ENCODE peak calls at places on chromosomes 5 and 9, in six cellular contexts. One of them, this sample, is unnamed.

GRCh38 chr9:33340186-33340585 is 49.9 kb downstream of the NFX1 start:
- DNase-seq in astrocyte: no peak
- DNase-seq in PC-3: no peak
- DNase-seq in HCT116: no peak
- DNase-seq in PC-9: no peak
- DNase-seq in DND-41: peak; percentile 7
- DNase-seq in this sample: no peak

GRCh38 chr5:146447734-146448380 is 724 bp downstream of the TCERG1 start:
- DNase-seq in DND-41: peak; percentile 57
- DNase-seq in HCT116: no peak
- DNase-seq in PC-3: peak; percentile 67
- DNase-seq in PC-9: peak; percentile 30
- DNase-seq in astrocyte: peak; percentile 50
- DNase-seq in this sample: peak; percentile 63

GRCh38 chr5:107284822-107285510 is 385.8 kb downstream of the EFNA5 start:
- DNase-seq in DND-41: no peak
- DNase-seq in HCT116: no peak
- DNase-seq in PC-9: peak; percentile 2
- DNase-seq in PC-3: peak; percentile 85
- DNase-seq in astrocyte: peak; percentile 86
- DNase-seq in this sample: no peak

GRCh38 chr5:92907914-92908606 is 673.0 kb downstream of the NR2F1-AS1 start:
- DNase-seq in astrocyte: peak; percentile 74
- DNase-seq in HCT116: no peak
- DNase-seq in PC-9: no peak
- DNase-seq in DND-41: no peak
- DNase-seq in PC-3: no peak
- DNase-seq in this sample: peak; percentile 91

GRCh38 chr9:34452568-34452967 is 5.8 kb downstream of the FAM219A start:
- DNase-seq in astrocyte: no peak
- DNase-seq in PC-9: no peak
- DNase-seq in DND-41: no peak
- DNase-seq in PC-3: no peak
- DNase-seq in HCT116: no peak
- DNase-seq in this sample: no peak

GRCh38 chr9:68927165-68927564 is 86.7 kb downstream of the PRKACG start:
- DNase-seq in HCT116: no peak
- DNase-seq in PC-9: no peak
- DNase-seq in DND-41: no peak
- DNase-seq in PC-3: no peak
- DNase-seq in astrocyte: no peak
- DNase-seq in this sample: no peak

GRCh38 chr9:120161801-120162200 is 418.2 kb downstream of the CDK5RAP2 start:
- DNase-seq in astrocyte: no peak
- DNase-seq in PC-9: no peak
- DNase-seq in PC-3: no peak
- DNase-seq in HCT116: no peak
- DNase-seq in DND-41: no peak
- DNase-seq in this sample: no peak

GRCh38 chr5:131413605-131414559 is 150.0 kb downstream of the CDC42SE2 start:
- DNase-seq in PC-9: no peak
- DNase-seq in astrocyte: no peak
- DNase-seq in DND-41: peak; percentile 13
- DNase-seq in HCT116: no peak
- DNase-seq in PC-3: no peak
- DNase-seq in this sample: peak; percentile 39

GRCh38 chr5:73238873-73239272 is 65.9 kb downstream of the TMEM174 start:
- DNase-seq in DND-41: no peak
- DNase-seq in PC-9: no peak
- DNase-seq in astrocyte: no peak
- DNase-seq in PC-3: no peak
- DNase-seq in HCT116: no peak
- DNase-seq in this sample: no peak

GRCh38 chr5:24381861-24382460 is 262.8 kb downstream of the CDH10 start:
- DNase-seq in astrocyte: peak; percentile 35
- DNase-seq in PC-9: no peak
- DNase-seq in DND-41: no peak
- DNase-seq in HCT116: no peak
- DNase-seq in PC-3: no peak
- DNase-seq in this sample: no peak

GRCh38 chr5:72010395-72010794 is 96.9 kb upstream of the MAP1B start:
- DNase-seq in HCT116: no peak
- DNase-seq in PC-9: no peak
- DNase-seq in DND-41: no peak
- DNase-seq in PC-3: no peak
- DNase-seq in astrocyte: no peak
- DNase-seq in this sample: no peak

GRCh38 chr5:113524927-113525326 is 11.4 kb downstream of the YTHDC2 start:
- DNase-seq in DND-41: no peak
- DNase-seq in astrocyte: no peak
- DNase-seq in HCT116: no peak
- DNase-seq in PC-9: no peak
- DNase-seq in PC-3: no peak
- DNase-seq in this sample: peak; percentile 34

GRCh38 chr9:752681-753200 is 88.8 kb upstream of the DMRT1 start:
- DNase-seq in astrocyte: no peak
- DNase-seq in PC-3: peak; percentile 5
- DNase-seq in DND-41: no peak
- DNase-seq in PC-9: no peak
- DNase-seq in HCT116: no peak
- DNase-seq in this sample: no peak

GRCh38 chr9:38227061-38227540 is 158.1 kb upstream of the SHB start:
- DNase-seq in HCT116: no peak
- DNase-seq in PC-9: peak; percentile 92
- DNase-seq in astrocyte: peak; percentile 90
- DNase-seq in PC-3: peak; percentile 92
- DNase-seq in DND-41: peak; percentile 93
- DNase-seq in this sample: peak; percentile 87

GRCh38 chr5:150637245-150638052 is 3.0 kb upstream of the SYNPO start:
- DNase-seq in HCT116: no peak
- DNase-seq in DND-41: no peak
- DNase-seq in PC-3: peak; percentile 92
- DNase-seq in astrocyte: peak; percentile 95
- DNase-seq in PC-9: peak; percentile 81
- DNase-seq in this sample: no peak

GRCh38 chr9:76180541-76180940 is 213.7 kb downstream of the RFK start:
- DNase-seq in DND-41: no peak
- DNase-seq in HCT116: peak; percentile 2
- DNase-seq in PC-3: no peak
- DNase-seq in PC-9: peak; percentile 57
- DNase-seq in astrocyte: peak; percentile 90
- DNase-seq in this sample: no peak

GRCh38 chr5:7548576-7548975 is 152.6 kb downstream of the ADCY2 start:
- DNase-seq in astrocyte: peak; percentile 2
- DNase-seq in PC-3: no peak
- DNase-seq in PC-9: no peak
- DNase-seq in HCT116: no peak
- DNase-seq in DND-41: no peak
- DNase-seq in this sample: peak; percentile 39

GRCh38 chr5:132259061-132259851 is 1.8 kb downstream of the PDLIM4 start:
- DNase-seq in astrocyte: peak; percentile 91
- DNase-seq in PC-3: no peak
- DNase-seq in DND-41: no peak
- DNase-seq in HCT116: no peak
- DNase-seq in PC-9: peak; percentile 53
- DNase-seq in this sample: no peak

GRCh38 chr9:135305546-135306180 is 173.9 kb upstream of the PPP1R26 start:
- DNase-seq in PC-9: no peak
- DNase-seq in astrocyte: no peak
- DNase-seq in HCT116: no peak
- DNase-seq in PC-3: no peak
- DNase-seq in DND-41: no peak
- DNase-seq in this sample: no peak

DNA sequence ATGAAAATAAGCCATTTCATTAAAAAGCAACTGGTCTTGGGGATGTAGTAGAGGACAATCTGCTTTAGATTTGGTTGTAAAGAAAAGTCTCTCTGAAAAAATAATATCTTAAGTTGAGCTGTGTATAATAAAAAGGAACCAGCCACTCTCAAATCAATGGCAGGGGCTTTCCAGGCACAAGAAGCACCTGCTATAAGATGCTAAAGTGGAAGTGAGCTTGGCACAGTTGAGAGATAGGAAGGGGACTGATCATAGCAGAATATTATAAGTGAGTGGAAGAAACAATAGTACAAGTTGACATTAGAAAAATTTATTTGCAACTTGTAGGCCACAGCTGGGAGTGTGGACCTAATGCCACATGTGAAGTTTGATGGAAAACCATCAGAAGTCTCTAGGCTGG is 28.1 kb upstream of the SPINK5 start:
- DNase-seq in PC-3: no peak
- DNase-seq in HCT116: no peak
- DNase-seq in PC-9: no peak
- DNase-seq in astrocyte: no peak
- DNase-seq in DND-41: no peak
- DNase-seq in this sample: peak; percentile 74
- H2AFZ ChIP-seq in PC-3: no peak overlapping the region
- H2AFZ ChIP-seq in HCT116: no peak overlapping the region
- H2AFZ ChIP-seq in PC-9: no peak overlapping the region
- H2AFZ ChIP-seq in astrocyte: no peak overlapping the region
- H2AFZ ChIP-seq in DND-41: no peak overlapping the region
- H2AFZ ChIP-seq in this sample: peak overlapping the region; percentile 53

GRCh38 chr9:130694205-130694604 is 625 bp downstream of the EXOSC2 start:
- DNase-seq in DND-41: no peak
- DNase-seq in HCT116: no peak
- DNase-seq in astrocyte: no peak
- DNase-seq in PC-3: no peak
- DNase-seq in PC-9: no peak
- DNase-seq in this sample: no peak

GRCh38 chr9:130696996-130697395 is 3.4 kb downstream of the EXOSC2 start:
- DNase-seq in PC-9: no peak
- DNase-seq in PC-3: no peak
- DNase-seq in DND-41: no peak
- DNase-seq in astrocyte: no peak
- DNase-seq in HCT116: no peak
- DNase-seq in this sample: no peak

GRCh38 chr9:130698514-130698913 is 4.9 kb downstream of the EXOSC2 start:
- DNase-seq in PC-3: no peak
- DNase-seq in DND-41: no peak
- DNase-seq in astrocyte: peak; percentile 74
- DNase-seq in PC-9: no peak
- DNase-seq in HCT116: no peak
- DNase-seq in this sample: no peak

GRCh38 chr9:130693426-130694191 is at the start of gene EXOSC2:
- DNase-seq in astrocyte: peak; percentile 94
- DNase-seq in PC-3: peak; percentile 95
- DNase-seq in HCT116: peak; percentile 96
- DNase-seq in PC-9: peak; percentile 90
- DNase-seq in DND-41: peak; percentile 98
- DNase-seq in this sample: peak; percentile 99

DNA sequence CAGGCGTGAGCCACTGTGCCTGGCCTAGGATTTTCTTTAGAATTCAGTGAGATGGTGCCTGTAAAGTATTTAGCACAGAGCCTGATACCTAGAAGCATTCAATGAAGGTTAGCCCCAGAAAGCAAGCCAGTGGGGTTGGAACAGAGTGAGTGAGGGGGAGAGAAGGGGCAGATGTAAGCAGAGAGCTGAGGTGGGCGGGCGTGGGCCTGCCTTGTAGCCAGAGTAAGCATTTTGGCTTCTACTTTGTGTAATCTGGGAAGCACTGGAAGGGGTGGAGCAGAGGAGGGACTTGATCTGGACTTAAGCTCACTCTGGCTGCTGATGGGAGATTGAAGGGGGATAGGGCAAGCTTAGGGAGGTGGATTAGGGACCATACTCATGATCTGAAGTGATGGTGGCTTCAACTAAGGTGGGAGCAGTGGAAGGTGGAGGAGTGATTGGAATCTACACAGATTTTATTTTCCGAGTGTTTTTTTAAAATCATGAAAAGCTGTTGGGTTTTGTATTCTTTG is 2.6 kb downstream of the EXOSC2 start:
- DNase-seq in DND-41: no peak
- DNase-seq in HCT116: no peak
- DNase-seq in PC-3: no peak
- DNase-seq in astrocyte: no peak
- DNase-seq in PC-9: no peak
- DNase-seq in this sample: no peak
- H3K27ac ChIP-seq in DND-41: no peak overlapping the region
- H3K27ac ChIP-seq in HCT116: no peak overlapping the region
- H3K27ac ChIP-seq in PC-3: no peak overlapping the region
- H3K27ac ChIP-seq in astrocyte: no peak overlapping the region
- H3K27ac ChIP-seq in PC-9: no peak overlapping the region
- H3K27ac ChIP-seq in this sample: no peak overlapping the region

GRCh38 chr5:139711852-139712171 is 63.7 kb downstream of the CXXC5 start:
- DNase-seq in DND-41: no peak
- DNase-seq in PC-9: no peak
- DNase-seq in HCT116: no peak
- DNase-seq in astrocyte: no peak
- DNase-seq in PC-3: no peak
- DNase-seq in this sample: no peak

GRCh38 chr5:139709587-139710369 is 61.6 kb downstream of the CXXC5 start:
- DNase-seq in HCT116: no peak
- DNase-seq in astrocyte: no peak
- DNase-seq in DND-41: peak; percentile 97
- DNase-seq in PC-3: no peak
- DNase-seq in PC-9: no peak
- DNase-seq in this sample: no peak

GRCh38 chr5:139711067-139711851 is 63.1 kb downstream of the CXXC5 start:
- DNase-seq in PC-3: peak; percentile 50
- DNase-seq in PC-9: peak; percentile 46
- DNase-seq in astrocyte: no peak
- DNase-seq in HCT116: no peak
- DNase-seq in DND-41: peak; percentile 92
- DNase-seq in this sample: peak; percentile 63

GRCh38 chr5:139708877-139709586 is 60.9 kb downstream of the CXXC5 start:
- DNase-seq in PC-3: no peak
- DNase-seq in DND-41: no peak
- DNase-seq in astrocyte: peak; percentile 63
- DNase-seq in HCT116: no peak
- DNase-seq in PC-9: peak; percentile 69
- DNase-seq in this sample: no peak

DNA sequence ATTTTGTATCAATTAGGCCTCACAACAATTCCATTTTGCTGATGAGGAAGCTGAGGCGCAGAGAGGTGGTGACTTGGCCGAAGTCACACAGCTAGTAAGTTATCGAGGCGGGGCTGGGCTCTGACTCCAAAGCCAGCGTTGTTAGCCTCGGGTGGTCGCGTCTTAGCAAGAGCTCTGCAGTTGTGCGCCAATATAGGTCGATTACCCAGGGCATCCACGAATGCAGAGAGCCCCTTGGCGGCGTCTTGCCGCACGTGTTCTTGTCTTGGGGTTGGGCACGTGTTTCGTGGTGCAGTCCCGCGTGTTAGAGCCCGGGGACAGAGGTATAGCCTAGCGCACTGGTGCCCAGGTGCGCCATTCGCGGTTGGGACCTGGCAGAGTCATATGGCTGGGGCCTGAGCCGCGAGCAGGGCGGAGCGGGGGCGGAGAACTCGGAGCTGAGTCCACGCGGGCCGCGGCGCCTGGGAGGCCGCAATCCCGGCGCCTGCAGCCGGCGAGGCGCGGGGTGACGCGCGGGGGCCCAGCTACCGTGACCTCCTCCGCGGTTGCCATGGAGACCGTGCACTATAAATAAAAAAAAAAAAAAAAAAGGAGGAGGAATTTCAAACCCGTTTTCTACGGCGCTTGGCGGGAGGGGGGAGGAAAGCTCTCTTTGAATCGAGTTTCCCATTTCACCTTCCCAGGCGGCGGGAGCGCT is 62.4 kb downstream of the CXXC5 start:
- DNase-seq in HCT116: no peak
- DNase-seq in DND-41: peak; percentile 82
- DNase-seq in PC-3: no peak
- DNase-seq in PC-9: peak; percentile 44
- DNase-seq in astrocyte: peak; percentile 37
- DNase-seq in this sample: peak; percentile 61
- TF ChIP-seq EZH2 in HCT116: no peak
- TF ChIP-seq EZH2 in DND-41: no peak
- TF ChIP-seq EZH2 in PC-3: no peak
- TF ChIP-seq EZH2 in PC-9: no peak
- TF ChIP-seq EZH2 in astrocyte: no peak
- TF ChIP-seq EZH2 in this sample: no peak

GRCh38 chr5:164002653-164003052 is 497.2 kb downstream of the MAT2B start:
- DNase-seq in HCT116: no peak
- DNase-seq in PC-9: no peak
- DNase-seq in astrocyte: peak; percentile 65
- DNase-seq in DND-41: no peak
- DNase-seq in PC-3: no peak
- DNase-seq in this sample: peak; percentile 54
- H2AFZ ChIP-seq in HCT116: no peak overlapping the region
- H2AFZ ChIP-seq in PC-9: no peak overlapping the region
- H2AFZ ChIP-seq in astrocyte: no peak overlapping the region
- H2AFZ ChIP-seq in DND-41: no peak overlapping the region
- H2AFZ ChIP-seq in PC-3: no peak overlapping the region
- H2AFZ ChIP-seq in this sample: no peak overlapping the region